ENCODE peak calls at places on chromosome 1, in six cellular contexts. V is prostate gland, Z is ovary, S is heart left ventricle, J is transverse colon, W is GM12891. H is an unnamed sample.

GRCh38 chr1:1833916-1834325 is 55.7 kb upstream of the NADK start:
- DNase-seq in J (no peak), V (no peak), W (no peak), S (no peak), Z (no peak), H (no peak)

GRCh38 chr1:8197493-8198282 is 120.2 kb upstream of the SLC45A1 start:
- DNase-seq in S (peak; percentile 75), V (peak; percentile 73), Z (peak; percentile 83), J (peak; percentile 60), W (peak; percentile 46), H (no peak)

GRCh38 chr1:150976879-150977694 is 2.5 kb upstream of the CERS2 start:
- DNase-seq in J (peak; percentile 91), Z (no peak), W (no peak), V (peak; percentile 22), S (peak; percentile 92), H (peak; percentile 100)

GRCh38 chr1:26991310-26992116 is 2.0 kb upstream of the TRNP1 start:
- DNase-seq in S (peak; percentile 48), Z (no peak), V (no peak), J (no peak), W (peak; percentile 57), H (no peak)

GRCh38 chr1:112937495-112937894 is 18.5 kb downstream of the SLC16A1 start:
- DNase-seq in V (no peak), S (no peak), Z (no peak), J (no peak), W (no peak), H (no peak)

GRCh38 chr1:182120411-182121258 is 59.1 kb upstream of the ZNF648 start:
- DNase-seq in V (peak; percentile 41), W (no peak), J (peak; percentile 39), S (no peak), Z (peak; percentile 82), H (no peak)

GRCh38 chr1:207883660-207884245 is 27.2 kb downstream of the CD34 start:
- DNase-seq in S (no peak), V (no peak), W (no peak), Z (no peak), J (no peak), H (no peak)

GRCh38 chr1:93969887-93970286 is 60.7 kb upstream of the GCLM start:
- DNase-seq in J (no peak), Z (no peak), S (no peak), W (no peak), V (no peak), H (no peak)

GRCh38 chr1:160169553-160170399 is 18.4 kb downstream of the ATP1A4 start:
- DNase-seq in J (no peak), Z (no peak), W (peak; percentile 37), S (no peak), V (no peak), H (no peak)

GRCh38 chr1:23638188-23638619 is 53.4 kb upstream of the RPL11 start:
- DNase-seq in W (no peak), J (no peak), Z (no peak), S (no peak), V (no peak), H (no peak)

DNA sequence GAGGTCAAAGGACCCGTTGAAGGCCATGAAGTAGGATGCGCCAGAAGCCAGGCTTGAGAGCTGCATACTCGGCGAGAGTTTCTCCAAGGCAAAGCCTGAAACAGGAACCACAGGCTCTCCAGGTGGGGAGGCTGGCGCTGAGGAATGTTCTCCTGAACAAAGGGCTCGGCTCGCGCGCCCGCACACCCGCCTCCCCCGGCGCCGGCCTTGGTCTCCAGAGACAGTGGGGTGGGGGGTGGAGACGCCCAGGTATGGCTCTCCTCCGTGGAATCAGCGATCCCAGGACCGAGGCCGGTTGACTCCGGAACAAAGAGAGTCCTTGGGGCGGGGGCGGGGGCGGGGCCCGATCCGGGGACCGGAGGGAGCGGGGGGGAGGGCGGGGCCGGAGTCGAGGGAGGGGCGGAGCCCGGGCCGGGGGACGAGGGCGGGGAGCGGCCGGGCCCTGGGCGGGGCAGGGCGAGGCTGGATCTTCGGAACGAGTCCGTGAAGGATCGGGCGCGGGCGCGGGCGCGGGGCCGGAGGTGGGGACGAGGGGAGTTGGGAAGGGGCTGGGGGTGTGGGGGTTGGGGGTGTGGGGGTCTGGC is 85.0 kb downstream of the NKAIN1 start:
- DNase-seq in V (peak; percentile 90), Z (peak; percentile 68), J (peak; percentile 90), S (peak; percentile 89), W (peak; percentile 85), H (peak; percentile 75)
- TF ChIP-seq POLR2A in V (peak; percentile 33), Z (no peak), J (peak; percentile 37), S (no peak), W (no peak), H (peak; percentile 38)

DNA sequence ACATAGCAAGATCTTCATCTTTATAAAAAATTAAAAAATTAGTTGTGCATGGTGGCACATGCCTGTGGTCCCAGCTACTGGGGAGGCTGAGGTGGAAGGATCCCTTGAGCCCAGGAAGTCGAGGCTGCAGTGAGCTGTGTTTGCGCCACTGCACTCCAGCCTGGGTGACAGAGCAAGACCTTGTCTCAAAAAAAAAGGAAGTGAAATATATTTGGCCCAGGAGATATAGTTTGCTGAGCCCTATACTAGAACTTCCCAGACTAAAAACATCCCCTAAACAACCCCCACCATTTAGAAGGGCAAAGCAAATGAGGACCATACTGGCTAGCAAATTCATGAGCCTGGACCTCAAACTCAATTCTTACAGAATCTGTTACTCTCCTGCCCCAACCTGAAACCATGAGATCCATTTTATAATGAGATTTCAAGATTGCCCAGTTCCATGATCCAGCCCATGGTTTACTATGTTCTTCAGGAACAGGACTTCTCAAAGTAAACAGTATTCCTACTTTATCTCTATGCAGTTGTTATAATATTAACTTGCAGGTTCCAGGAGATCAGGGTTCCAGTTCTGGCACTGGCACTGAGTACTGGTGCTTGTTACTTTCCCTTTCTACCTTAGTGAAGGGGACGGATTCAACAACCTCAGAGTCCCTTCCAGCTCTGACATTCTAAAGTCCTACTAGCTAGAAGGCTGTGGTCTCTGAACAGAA is 48.9 kb upstream of the TADA1 start:
- DNase-seq in S (no peak), W (no peak), Z (no peak), V (no peak), J (no peak), H (no peak)
- TF ChIP-seq POLR2A in S (no peak), W (no peak), Z (no peak), V (no peak), J (no peak), H (no peak)

GRCh38 chr1:203082571-203083462 is 3.0 kb downstream of the MYOG start:
- DNase-seq in Z (no peak), S (no peak), W (no peak), J (no peak), V (no peak), H (no peak)

GRCh38 chr1:203078478-203078877 is 7.3 kb downstream of the MYOG start:
- DNase-seq in W (no peak), S (no peak), J (no peak), Z (no peak), V (no peak), H (no peak)

GRCh38 chr1:203077956-203078355 is 7.9 kb downstream of the MYOG start:
- DNase-seq in Z (no peak), S (no peak), W (no peak), J (no peak), V (no peak), H (no peak)

GRCh38 chr1:203081465-203082355 is 4.1 kb downstream of the MYOG start:
- DNase-seq in W (no peak), Z (no peak), S (no peak), V (no peak), J (no peak), H (no peak)

GRCh38 chr1:203080456-203080855 is 5.4 kb downstream of the MYOG start:
- DNase-seq in W (no peak), S (no peak), Z (no peak), J (no peak), V (no peak), H (no peak)
- TF ChIP-seq POLR2A in W (no peak), S (no peak), Z (no peak), J (no peak), V (no peak), H (no peak)

GRCh38 chr1:43540653-43541071 is 10.0 kb downstream of the PTPRF start:
- DNase-seq in J (no peak), Z (peak; percentile 90), S (peak; percentile 42), V (no peak), W (no peak), H (no peak)
- TF ChIP-seq POLR2A in J (no peak), Z (no peak), S (no peak), V (no peak), W (no peak), H (no peak)

GRCh38 chr1:92476071-92476607 is 10.6 kb downstream of the GFI1 start:
- DNase-seq in S (no peak), J (peak; percentile 41), Z (no peak), V (no peak), W (no peak), H (no peak)
- TF ChIP-seq POLR2A in S (no peak), J (no peak), Z (no peak), V (no peak), W (no peak), H (no peak)

H was measured in H54.